ENCODE peak calls at places on chromosome 15, in five cellular contexts. Q, V, M, G and W are unnamed samples.

GRCh38 chr15:68256675-68257450 is 20.7 kb upstream of the FEM1B start:
- DNase-seq in G (peak), M (peak), V (peak), Q (peak), W (peak)

GRCh38 chr15:51366911-51367310 is 25.5 kb downstream of the GLDN start:
- DNase-seq in G (peak), V (no peak), M (no peak), Q (no peak), W (no peak)

GRCh38 chr15:76197703-76198455 is 113.4 kb downstream of the ETFA start:
- DNase-seq in Q (no peak), M (no peak), V (peak), G (no peak), W (no peak)

GRCh38 chr15:49421991-49422390 is 1.1 kb upstream of the FGF7 start:
- DNase-seq in V (peak), Q (no peak), M (peak), G (peak), W (no peak)

GRCh38 chr15:33132722-33133345 is 61.7 kb downstream of the FMN1 start:
- DNase-seq in M (peak), Q (no peak), V (peak), G (peak), W (peak)

GRCh38 chr15:96947830-96948229 is 617.3 kb downstream of the NR2F2 start:
- DNase-seq in V (peak), Q (no peak), G (no peak), M (peak), W (no peak)

GRCh38 chr15:92968926-92969664 is 69.0 kb downstream of the CHD2 start:
- DNase-seq in G (no peak), Q (no peak), V (no peak), M (no peak), W (no peak)

GRCh38 chr15:70379134-70379533 is 281.4 kb upstream of the TLE3 start:
- DNase-seq in M (no peak), G (no peak), V (no peak), Q (no peak), W (no peak)

GRCh38 chr15:82040862-82041261 is 5.0 kb downstream of the MEX3B start:
- DNase-seq in Q (no peak), V (no peak), G (no peak), M (peak), W (no peak)

GRCh38 chr15:99135194-99135593 is 30.3 kb downstream of the SYNM start:
- DNase-seq in Q (no peak), M (no peak), V (no peak), G (peak), W (no peak)

GRCh38 chr15:99253381-99254090 is 2.3 kb downstream of the LRRC28 start:
- DNase-seq in M (no peak), G (peak), V (peak), Q (no peak), W (peak)

GRCh38 chr15:92643849-92644815 is 11.4 kb downstream of the FAM174B start:
- DNase-seq in Q (no peak), G (peak), V (no peak), M (no peak), W (no peak)

GRCh38 chr15:89090791-89091666 is 2.8 kb downstream of the ABHD2 start:
- DNase-seq in V (peak), M (peak), G (peak), Q (peak), W (peak)

GRCh38 chr15:48644498-48644826 is 1.0 kb downstream of the FBN1 start:
- DNase-seq in M (no peak), V (no peak), G (no peak), Q (no peak), W (peak)

GRCh38 chr15:87973456-87974215 is 282.9 kb downstream of the NTRK3 start:
- DNase-seq in V (no peak), M (peak), Q (no peak), G (no peak), W (no peak)

GRCh38 chr15:79004336-79004735 is 59.5 kb upstream of the CTSH start:
- DNase-seq in G (peak), M (no peak), Q (no peak), V (peak), W (peak)

GRCh38 chr15:98292442-98293240 is 332.1 kb downstream of the ARRDC4 start:
- DNase-seq in Q (no peak), V (peak), G (peak), M (peak), W (peak)